ENCODE peak calls at places on chromosomes 16 and 17, in seven cellular contexts. One of them, this sample, is unnamed.
A peak's percentile ranks its signal among the peaks of the same experiment; 100 is the strongest.

GRCh38 chr17:74210191-74211140 is 2.9 kb upstream of the TTYH2 start:
- DNase-seq in skeletal muscle cell: no peak
- DNase-seq in foreskin melanocyte: peak; percentile 90
- DNase-seq in astrocyte: peak; percentile 65
- DNase-seq in fibroblast of pulmonary artery: peak; percentile 70
- DNase-seq in H54: peak; percentile 82
- DNase-seq in mesothelial cell of epicardium: peak; percentile 77
- DNase-seq in this sample: peak; percentile 63

GRCh38 chr17:61398721-61399130 is 917 bp upstream of the TBX2 start:
- DNase-seq in skeletal muscle cell: no peak
- DNase-seq in foreskin melanocyte: no peak
- DNase-seq in astrocyte: no peak
- DNase-seq in fibroblast of pulmonary artery: no peak
- DNase-seq in H54: no peak
- DNase-seq in mesothelial cell of epicardium: no peak
- DNase-seq in this sample: no peak

GRCh38 chr16:76766538-76766937 is 424.5 kb upstream of the MON1B start:
- DNase-seq in skeletal muscle cell: no peak
- DNase-seq in foreskin melanocyte: no peak
- DNase-seq in astrocyte: no peak
- DNase-seq in fibroblast of pulmonary artery: no peak
- DNase-seq in H54: no peak
- DNase-seq in mesothelial cell of epicardium: no peak
- DNase-seq in this sample: no peak

GRCh38 chr16:56915311-56916105 is 16.4 kb upstream of the HERPUD1 start:
- DNase-seq in skeletal muscle cell: no peak
- DNase-seq in foreskin melanocyte: no peak
- DNase-seq in astrocyte: no peak
- DNase-seq in fibroblast of pulmonary artery: peak; percentile 57
- DNase-seq in H54: no peak
- DNase-seq in mesothelial cell of epicardium: no peak
- DNase-seq in this sample: no peak

GRCh38 chr16:89798832-89799370 is 17.5 kb downstream of the FANCA start:
- DNase-seq in skeletal muscle cell: no peak
- DNase-seq in foreskin melanocyte: no peak
- DNase-seq in astrocyte: no peak
- DNase-seq in fibroblast of pulmonary artery: no peak
- DNase-seq in H54: no peak
- DNase-seq in mesothelial cell of epicardium: no peak
- DNase-seq in this sample: no peak

GRCh38 chr17:47220531-47220999 is 11.4 kb downstream of the MYL4 start:
- DNase-seq in skeletal muscle cell: no peak
- DNase-seq in foreskin melanocyte: no peak
- DNase-seq in astrocyte: no peak
- DNase-seq in fibroblast of pulmonary artery: no peak
- DNase-seq in H54: no peak
- DNase-seq in mesothelial cell of epicardium: no peak
- DNase-seq in this sample: no peak

GRCh38 chr17:1229354-1229890 is 40.8 kb upstream of the BHLHA9 start:
- DNase-seq in skeletal muscle cell: no peak
- DNase-seq in foreskin melanocyte: no peak
- DNase-seq in astrocyte: no peak
- DNase-seq in fibroblast of pulmonary artery: no peak
- DNase-seq in H54: no peak
- DNase-seq in mesothelial cell of epicardium: peak; percentile 57
- DNase-seq in this sample: no peak

GRCh38 chr17:74763565-74764387 is 12.4 kb downstream of the NAT9 start:
- DNase-seq in skeletal muscle cell: no peak
- DNase-seq in foreskin melanocyte: no peak
- DNase-seq in astrocyte: no peak
- DNase-seq in fibroblast of pulmonary artery: no peak
- DNase-seq in H54: no peak
- DNase-seq in mesothelial cell of epicardium: no peak
- DNase-seq in this sample: no peak

GRCh38 chr16:46727184-46727583 is 21.0 kb downstream of the MYLK3 start:
- DNase-seq in skeletal muscle cell: no peak
- DNase-seq in foreskin melanocyte: no peak
- DNase-seq in astrocyte: no peak
- DNase-seq in fibroblast of pulmonary artery: no peak
- DNase-seq in H54: no peak
- DNase-seq in mesothelial cell of epicardium: no peak
- DNase-seq in this sample: no peak

GRCh38 chr16:85401917-85402766 is 211.0 kb upstream of the GSE1 start:
- DNase-seq in skeletal muscle cell: no peak
- DNase-seq in foreskin melanocyte: no peak
- DNase-seq in astrocyte: no peak
- DNase-seq in fibroblast of pulmonary artery: no peak
- DNase-seq in H54: no peak
- DNase-seq in mesothelial cell of epicardium: peak; percentile 34
- DNase-seq in this sample: no peak

GRCh38 chr17:72111374-72111773 is 9.4 kb upstream of the SOX9 start:
- DNase-seq in skeletal muscle cell: no peak
- DNase-seq in foreskin melanocyte: no peak
- DNase-seq in astrocyte: no peak
- DNase-seq in fibroblast of pulmonary artery: no peak
- DNase-seq in H54: no peak
- DNase-seq in mesothelial cell of epicardium: no peak
- DNase-seq in this sample: no peak

GRCh38 chr17:40281663-40282062 is 6.0 kb upstream of the CDC6 start:
- DNase-seq in skeletal muscle cell: no peak
- DNase-seq in foreskin melanocyte: no peak
- DNase-seq in astrocyte: no peak
- DNase-seq in fibroblast of pulmonary artery: no peak
- DNase-seq in H54: peak; percentile 35
- DNase-seq in mesothelial cell of epicardium: no peak
- DNase-seq in this sample: no peak

GRCh38 chr17:44084131-44084538 is 13.6 kb downstream of the G6PC3 start:
- DNase-seq in skeletal muscle cell: no peak
- DNase-seq in foreskin melanocyte: no peak
- DNase-seq in astrocyte: no peak
- DNase-seq in fibroblast of pulmonary artery: no peak
- DNase-seq in H54: no peak
- DNase-seq in mesothelial cell of epicardium: no peak
- DNase-seq in this sample: no peak

GRCh38 chr16:66653581-66654350 is 42.8 kb downstream of the CMTM4 start:
- DNase-seq in skeletal muscle cell: no peak
- DNase-seq in foreskin melanocyte: no peak
- DNase-seq in astrocyte: no peak
- DNase-seq in fibroblast of pulmonary artery: peak; percentile 55
- DNase-seq in H54: no peak
- DNase-seq in mesothelial cell of epicardium: no peak
- DNase-seq in this sample: no peak

GRCh38 chr17:66337866-66338472 is 35.6 kb downstream of the PRKCA start:
- DNase-seq in skeletal muscle cell: no peak
- DNase-seq in foreskin melanocyte: no peak
- DNase-seq in astrocyte: peak; percentile 47
- DNase-seq in fibroblast of pulmonary artery: no peak
- DNase-seq in H54: no peak
- DNase-seq in mesothelial cell of epicardium: no peak
- DNase-seq in this sample: no peak

GRCh38 chr17:75920045-75920560 is 15.4 kb upstream of the MRPL38 start:
- DNase-seq in skeletal muscle cell: no peak
- DNase-seq in foreskin melanocyte: no peak
- DNase-seq in astrocyte: no peak
- DNase-seq in fibroblast of pulmonary artery: no peak
- DNase-seq in H54: no peak
- DNase-seq in mesothelial cell of epicardium: no peak
- DNase-seq in this sample: no peak

GRCh38 chr16:70720431-70721201 is 34.8 kb upstream of the MTSS2 start:
- DNase-seq in skeletal muscle cell: no peak
- DNase-seq in foreskin melanocyte: no peak
- DNase-seq in astrocyte: no peak
- DNase-seq in fibroblast of pulmonary artery: no peak
- DNase-seq in H54: no peak
- DNase-seq in mesothelial cell of epicardium: no peak
- DNase-seq in this sample: no peak

GRCh38 chr16:55323637-55324490 is at the start of gene IRX6:
- DNase-seq in skeletal muscle cell: no peak
- DNase-seq in foreskin melanocyte: peak; percentile 56
- DNase-seq in astrocyte: no peak
- DNase-seq in fibroblast of pulmonary artery: no peak
- DNase-seq in H54: peak; percentile 38
- DNase-seq in mesothelial cell of epicardium: peak; percentile 66
- DNase-seq in this sample: no peak

GRCh38 chr16:69669577-69669976 is 56.8 kb downstream of the NQO1 start:
- DNase-seq in skeletal muscle cell: no peak
- DNase-seq in foreskin melanocyte: peak; percentile 17
- DNase-seq in astrocyte: no peak
- DNase-seq in fibroblast of pulmonary artery: no peak
- DNase-seq in H54: no peak
- DNase-seq in mesothelial cell of epicardium: no peak
- DNase-seq in this sample: no peak

GRCh38 chr16:89326721-89327120 is 109.2 kb downstream of the ZNF778 start:
- DNase-seq in skeletal muscle cell: no peak
- DNase-seq in foreskin melanocyte: no peak
- DNase-seq in astrocyte: no peak
- DNase-seq in fibroblast of pulmonary artery: no peak
- DNase-seq in H54: no peak
- DNase-seq in mesothelial cell of epicardium: no peak
- DNase-seq in this sample: no peak

GRCh38 chr16:55255890-55256289 is 68.1 kb upstream of the IRX6 start:
- DNase-seq in skeletal muscle cell: no peak
- DNase-seq in foreskin melanocyte: no peak
- DNase-seq in astrocyte: no peak
- DNase-seq in fibroblast of pulmonary artery: no peak
- DNase-seq in H54: no peak
- DNase-seq in mesothelial cell of epicardium: no peak
- DNase-seq in this sample: no peak

GRCh38 chr17:82103588-82104451 is 5.8 kb upstream of the FASN start:
- DNase-seq in skeletal muscle cell: no peak
- DNase-seq in foreskin melanocyte: no peak
- DNase-seq in astrocyte: no peak
- DNase-seq in fibroblast of pulmonary artery: no peak
- DNase-seq in H54: no peak
- DNase-seq in mesothelial cell of epicardium: no peak
- DNase-seq in this sample: no peak

GRCh38 chr16:8182761-8183160 is 407.6 kb downstream of the TMEM114 start:
- DNase-seq in skeletal muscle cell: no peak
- DNase-seq in foreskin melanocyte: no peak
- DNase-seq in astrocyte: no peak
- DNase-seq in fibroblast of pulmonary artery: no peak
- DNase-seq in H54: no peak
- DNase-seq in mesothelial cell of epicardium: no peak
- DNase-seq in this sample: no peak

GRCh38 chr17:67187927-67188326 is 57.1 kb downstream of the HELZ start:
- DNase-seq in skeletal muscle cell: no peak
- DNase-seq in foreskin melanocyte: no peak
- DNase-seq in astrocyte: no peak
- DNase-seq in fibroblast of pulmonary artery: no peak
- DNase-seq in H54: no peak
- DNase-seq in mesothelial cell of epicardium: no peak
- DNase-seq in this sample: no peak

GRCh38 chr17:42341568-42341967 is 46.7 kb downstream of the STAT3 start:
- DNase-seq in skeletal muscle cell: no peak
- DNase-seq in foreskin melanocyte: no peak
- DNase-seq in astrocyte: no peak
- DNase-seq in fibroblast of pulmonary artery: no peak
- DNase-seq in H54: no peak
- DNase-seq in mesothelial cell of epicardium: no peak
- DNase-seq in this sample: no peak

GRCh38 chr17:53722407-53722806 is 100.3 kb upstream of the KIF2B start:
- DNase-seq in skeletal muscle cell: peak; percentile 99
- DNase-seq in foreskin melanocyte: peak; percentile 86
- DNase-seq in astrocyte: peak; percentile 100
- DNase-seq in fibroblast of pulmonary artery: peak; percentile 96
- DNase-seq in H54: peak; percentile 68
- DNase-seq in mesothelial cell of epicardium: no peak
- DNase-seq in this sample: no peak

GRCh38 chr17:47077576-47077975 is 98.5 kb upstream of the RPRML start:
- DNase-seq in skeletal muscle cell: no peak
- DNase-seq in foreskin melanocyte: no peak
- DNase-seq in astrocyte: peak; percentile 32
- DNase-seq in fibroblast of pulmonary artery: peak; percentile 6
- DNase-seq in H54: peak; percentile 30
- DNase-seq in mesothelial cell of epicardium: no peak
- DNase-seq in this sample: no peak

GRCh38 chr17:57400648-57401047 is 144.3 kb downstream of the MSI2 start:
- DNase-seq in skeletal muscle cell: no peak
- DNase-seq in foreskin melanocyte: no peak
- DNase-seq in astrocyte: peak; percentile 45
- DNase-seq in fibroblast of pulmonary artery: no peak
- DNase-seq in H54: no peak
- DNase-seq in mesothelial cell of epicardium: no peak
- DNase-seq in this sample: no peak

GRCh38 chr17:60135160-60135950 is 14.4 kb upstream of the CA4 start:
- DNase-seq in skeletal muscle cell: peak; percentile 76
- DNase-seq in foreskin melanocyte: peak; percentile 85
- DNase-seq in astrocyte: peak; percentile 85
- DNase-seq in fibroblast of pulmonary artery: peak; percentile 92
- DNase-seq in H54: no peak
- DNase-seq in mesothelial cell of epicardium: peak; percentile 80
- DNase-seq in this sample: peak; percentile 94

GRCh38 chr16:1312903-1313302 is 3.5 kb downstream of the UBE2I start:
- DNase-seq in skeletal muscle cell: no peak
- DNase-seq in foreskin melanocyte: no peak
- DNase-seq in astrocyte: no peak
- DNase-seq in fibroblast of pulmonary artery: no peak
- DNase-seq in H54: no peak
- DNase-seq in mesothelial cell of epicardium: no peak
- DNase-seq in this sample: no peak

GRCh38 chr16:75424096-75424762 is 9.1 kb downstream of the CFDP1 start:
- DNase-seq in skeletal muscle cell: no peak
- DNase-seq in foreskin melanocyte: no peak
- DNase-seq in astrocyte: no peak
- DNase-seq in fibroblast of pulmonary artery: no peak
- DNase-seq in H54: no peak
- DNase-seq in mesothelial cell of epicardium: no peak
- DNase-seq in this sample: no peak

GRCh38 chr16:56199164-56199563 is 7.9 kb downstream of the GNAO1 start:
- DNase-seq in skeletal muscle cell: no peak
- DNase-seq in foreskin melanocyte: no peak
- DNase-seq in astrocyte: no peak
- DNase-seq in fibroblast of pulmonary artery: no peak
- DNase-seq in H54: no peak
- DNase-seq in mesothelial cell of epicardium: no peak
- DNase-seq in this sample: no peak

GRCh38 chr16:85383836-85384825 is 229.0 kb upstream of the GSE1 start:
- DNase-seq in skeletal muscle cell: no peak
- DNase-seq in foreskin melanocyte: no peak
- DNase-seq in astrocyte: no peak
- DNase-seq in fibroblast of pulmonary artery: no peak
- DNase-seq in H54: no peak
- DNase-seq in mesothelial cell of epicardium: no peak
- DNase-seq in this sample: no peak

GRCh38 chr16:77859493-77860232 is 71.3 kb downstream of the VAT1L start:
- DNase-seq in skeletal muscle cell: no peak
- DNase-seq in foreskin melanocyte: no peak
- DNase-seq in astrocyte: no peak
- DNase-seq in fibroblast of pulmonary artery: no peak
- DNase-seq in H54: no peak
- DNase-seq in mesothelial cell of epicardium: no peak
- DNase-seq in this sample: no peak

GRCh38 chr16:84056933-84057332 is 14.3 kb upstream of the SLC38A8 start:
- DNase-seq in skeletal muscle cell: no peak
- DNase-seq in foreskin melanocyte: no peak
- DNase-seq in astrocyte: no peak
- DNase-seq in fibroblast of pulmonary artery: no peak
- DNase-seq in H54: no peak
- DNase-seq in mesothelial cell of epicardium: no peak
- DNase-seq in this sample: no peak

GRCh38 chr17:62614142-62614541 is 13.3 kb upstream of the MRC2 start:
- DNase-seq in skeletal muscle cell: peak; percentile 84
- DNase-seq in foreskin melanocyte: no peak
- DNase-seq in astrocyte: peak; percentile 91
- DNase-seq in fibroblast of pulmonary artery: peak; percentile 73
- DNase-seq in H54: no peak
- DNase-seq in mesothelial cell of epicardium: no peak
- DNase-seq in this sample: no peak

GRCh38 chr16:53964145-53964544 is 260.2 kb downstream of the FTO start:
- DNase-seq in skeletal muscle cell: no peak
- DNase-seq in foreskin melanocyte: no peak
- DNase-seq in astrocyte: no peak
- DNase-seq in fibroblast of pulmonary artery: no peak
- DNase-seq in H54: no peak
- DNase-seq in mesothelial cell of epicardium: no peak
- DNase-seq in this sample: no peak

GRCh38 chr16:30166202-30166902 is 17.1 kb upstream of the CORO1A start:
- DNase-seq in skeletal muscle cell: no peak
- DNase-seq in foreskin melanocyte: no peak
- DNase-seq in astrocyte: no peak
- DNase-seq in fibroblast of pulmonary artery: no peak
- DNase-seq in H54: no peak
- DNase-seq in mesothelial cell of epicardium: no peak
- DNase-seq in this sample: no peak